ENCODE peak calls at places on chromosome 3, in nine cellular contexts. One of them, this sample, is unnamed.
A peak's percentile ranks its signal among the peaks of the same experiment; 100 is the strongest.

GRCh38 chr3:23161896-23162570 is 41.1 kb upstream of the UBE2E2 start:
- DNase-seq in substantia nigra: no peak
- DNase-seq in NCI-H460: no peak
- DNase-seq in DMS153: no peak
- DNase-seq in activated T-helper 1 cell treated with anti-CD3 and anti-CD28 coated beads, Interleukin-12 subunit alpha, Interleukin-12 subunit beta, Interleukin-2, Interleukin-4 antibody, amounts not matched to agents 30 ng/mL and 10 ng/mL and 1 ng/mL, durations not matched to agents 14 hours and 24 hours and 36 hours: no peak
- DNase-seq in SK-N-MC: no peak
- DNase-seq in T-helper 17 cell: no peak
- DNase-seq in mucosa of gallbladder: no peak
- DNase-seq in EL: peak; percentile 59
- DNase-seq in this sample: no peak

GRCh38 chr3:75042941-75043340 is 428.5 kb upstream of the CNTN3 start:
- DNase-seq in activated T-helper 1 cell treated with anti-CD3 and anti-CD28 coated beads, Interleukin-12 subunit alpha, Interleukin-12 subunit beta, Interleukin-2, Interleukin-4 antibody, amounts not matched to agents 30 ng/mL and 10 ng/mL and 1 ng/mL, durations not matched to agents 14 hours and 24 hours and 36 hours: no peak
- DNase-seq in NCI-H460: no peak
- DNase-seq in T-helper 17 cell: no peak
- DNase-seq in DMS153: no peak
- DNase-seq in SK-N-MC: no peak
- DNase-seq in substantia nigra: no peak
- DNase-seq in EL: no peak
- DNase-seq in mucosa of gallbladder: no peak
- DNase-seq in this sample: no peak

GRCh38 chr3:56829543-56829942 is 27.8 kb upstream of the ARHGEF3 start:
- DNase-seq in activated T-helper 1 cell treated with anti-CD3 and anti-CD28 coated beads, Interleukin-12 subunit alpha, Interleukin-12 subunit beta, Interleukin-2, Interleukin-4 antibody, amounts not matched to agents 30 ng/mL and 10 ng/mL and 1 ng/mL, durations not matched to agents 14 hours and 24 hours and 36 hours: no peak
- DNase-seq in SK-N-MC: no peak
- DNase-seq in DMS153: no peak
- DNase-seq in T-helper 17 cell: no peak
- DNase-seq in mucosa of gallbladder: no peak
- DNase-seq in NCI-H460: no peak
- DNase-seq in EL: no peak
- DNase-seq in substantia nigra: no peak
- DNase-seq in this sample: no peak

GRCh38 chr3:25472747-25473146 is 44.7 kb downstream of the RARB start:
- DNase-seq in T-helper 17 cell: no peak
- DNase-seq in EL: no peak
- DNase-seq in activated T-helper 1 cell treated with anti-CD3 and anti-CD28 coated beads, Interleukin-12 subunit alpha, Interleukin-12 subunit beta, Interleukin-2, Interleukin-4 antibody, amounts not matched to agents 30 ng/mL and 10 ng/mL and 1 ng/mL, durations not matched to agents 14 hours and 24 hours and 36 hours: no peak
- DNase-seq in NCI-H460: no peak
- DNase-seq in DMS153: no peak
- DNase-seq in substantia nigra: no peak
- DNase-seq in mucosa of gallbladder: no peak
- DNase-seq in SK-N-MC: no peak
- DNase-seq in this sample: no peak

GRCh38 chr3:51637941-51638471 is 33.0 kb upstream of the TEX264 start:
- DNase-seq in mucosa of gallbladder: peak; percentile 22
- DNase-seq in activated T-helper 1 cell treated with anti-CD3 and anti-CD28 coated beads, Interleukin-12 subunit alpha, Interleukin-12 subunit beta, Interleukin-2, Interleukin-4 antibody, amounts not matched to agents 30 ng/mL and 10 ng/mL and 1 ng/mL, durations not matched to agents 14 hours and 24 hours and 36 hours: peak; percentile 11
- DNase-seq in SK-N-MC: no peak
- DNase-seq in T-helper 17 cell: no peak
- DNase-seq in EL: peak; percentile 56
- DNase-seq in DMS153: peak; percentile 0
- DNase-seq in substantia nigra: no peak
- DNase-seq in NCI-H460: peak; percentile 58
- DNase-seq in this sample: peak; percentile 67

GRCh38 chr3:50324351-50325144 is 2.0 kb upstream of the HYAL2 start:
- DNase-seq in DMS153: no peak
- DNase-seq in substantia nigra: peak; percentile 29
- DNase-seq in NCI-H460: peak; percentile 54
- DNase-seq in T-helper 17 cell: no peak
- DNase-seq in EL: peak; percentile 66
- DNase-seq in mucosa of gallbladder: no peak
- DNase-seq in activated T-helper 1 cell treated with anti-CD3 and anti-CD28 coated beads, Interleukin-12 subunit alpha, Interleukin-12 subunit beta, Interleukin-2, Interleukin-4 antibody, amounts not matched to agents 30 ng/mL and 10 ng/mL and 1 ng/mL, durations not matched to agents 14 hours and 24 hours and 36 hours: peak; percentile 54
- DNase-seq in SK-N-MC: no peak
- DNase-seq in this sample: peak; percentile 62

GRCh38 chr3:189272500-189273119 is 100.8 kb downstream of the TPRG1 start:
- DNase-seq in SK-N-MC: peak; percentile 95
- DNase-seq in NCI-H460: no peak
- DNase-seq in activated T-helper 1 cell treated with anti-CD3 and anti-CD28 coated beads, Interleukin-12 subunit alpha, Interleukin-12 subunit beta, Interleukin-2, Interleukin-4 antibody, amounts not matched to agents 30 ng/mL and 10 ng/mL and 1 ng/mL, durations not matched to agents 14 hours and 24 hours and 36 hours: no peak
- DNase-seq in DMS153: peak; percentile 30
- DNase-seq in substantia nigra: no peak
- DNase-seq in mucosa of gallbladder: no peak
- DNase-seq in EL: no peak
- DNase-seq in T-helper 17 cell: no peak
- DNase-seq in this sample: no peak

GRCh38 chr3:16993227-16993626 is 108.5 kb downstream of the PLCL2 start:
- DNase-seq in mucosa of gallbladder: no peak
- DNase-seq in activated T-helper 1 cell treated with anti-CD3 and anti-CD28 coated beads, Interleukin-12 subunit alpha, Interleukin-12 subunit beta, Interleukin-2, Interleukin-4 antibody, amounts not matched to agents 30 ng/mL and 10 ng/mL and 1 ng/mL, durations not matched to agents 14 hours and 24 hours and 36 hours: no peak
- DNase-seq in NCI-H460: no peak
- DNase-seq in EL: peak; percentile 58
- DNase-seq in T-helper 17 cell: no peak
- DNase-seq in DMS153: no peak
- DNase-seq in SK-N-MC: no peak
- DNase-seq in substantia nigra: no peak
- DNase-seq in this sample: peak; percentile 28

GRCh38 chr3:55002416-55002930 is 74.6 kb upstream of the LRTM1 start:
- DNase-seq in activated T-helper 1 cell treated with anti-CD3 and anti-CD28 coated beads, Interleukin-12 subunit alpha, Interleukin-12 subunit beta, Interleukin-2, Interleukin-4 antibody, amounts not matched to agents 30 ng/mL and 10 ng/mL and 1 ng/mL, durations not matched to agents 14 hours and 24 hours and 36 hours: no peak
- DNase-seq in DMS153: no peak
- DNase-seq in T-helper 17 cell: no peak
- DNase-seq in substantia nigra: no peak
- DNase-seq in SK-N-MC: no peak
- DNase-seq in mucosa of gallbladder: no peak
- DNase-seq in NCI-H460: no peak
- DNase-seq in EL: no peak
- DNase-seq in this sample: no peak

GRCh38 chr3:177529071-177529550 is 331.8 kb upstream of the TBL1XR1 start:
- DNase-seq in DMS153: no peak
- DNase-seq in T-helper 17 cell: no peak
- DNase-seq in substantia nigra: no peak
- DNase-seq in activated T-helper 1 cell treated with anti-CD3 and anti-CD28 coated beads, Interleukin-12 subunit alpha, Interleukin-12 subunit beta, Interleukin-2, Interleukin-4 antibody, amounts not matched to agents 30 ng/mL and 10 ng/mL and 1 ng/mL, durations not matched to agents 14 hours and 24 hours and 36 hours: no peak
- DNase-seq in EL: no peak
- DNase-seq in NCI-H460: no peak
- DNase-seq in mucosa of gallbladder: no peak
- DNase-seq in SK-N-MC: no peak
- DNase-seq in this sample: no peak

This sample was measured in HT1080.